ENCODE peak calls at places on chromosomes 5 and 9, in six cellular contexts. H is AG04449, W is choroid plexus epithelial cell, S is AG04450, R is SK-N-SH, I is tibial nerve. K is an unnamed sample.

GRCh38 chr5:141402553-141403328 is at the start of gene PCDHGA9:
- DNase-seq in H (no peak), W (peak; percentile 43), S (no peak), R (peak; percentile 53), I (no peak), K (peak; percentile 78)

GRCh38 chr9:126721531-126722098 is 83.2 kb upstream of the ZBTB43 start:
- DNase-seq in H (no peak), W (no peak), S (no peak), R (no peak), I (no peak), K (no peak)

GRCh38 chr5:158952951-158953350 is 146.8 kb downstream of the EBF1 start:
- DNase-seq in H (no peak), W (no peak), S (peak; percentile 15), R (no peak), I (no peak), K (no peak)

GRCh38 chr9:136143215-136144001 is 24.7 kb upstream of the TMEM250 start:
- DNase-seq in H (no peak), W (peak; percentile 56), S (no peak), R (peak; percentile 57), I (no peak), K (peak; percentile 94)

GRCh38 chr9:127741831-127742434 is 6.8 kb upstream of the TOR2A start:
- DNase-seq in H (no peak), W (no peak), S (no peak), R (peak; percentile 78), I (no peak), K (peak; percentile 98)

GRCh38 chr5:75568202-75568601 is 43.1 kb upstream of the ANKDD1B start:
- DNase-seq in H (no peak), W (peak; percentile 27), S (no peak), R (no peak), I (no peak), K (no peak)

GRCh38 chr5:133245191-133246052 is 193.6 kb downstream of the HSPA4 start:
- DNase-seq in H (peak; percentile 53), W (peak; percentile 89), S (peak; percentile 85), R (no peak), I (no peak), K (peak; percentile 76)

GRCh38 chr9:24912767-24913166 is 367.1 kb upstream of the IZUMO3 start:
- DNase-seq in H (no peak), W (peak; percentile 0), S (no peak), R (no peak), I (no peak), K (no peak)

GRCh38 chr5:68646142-68646541 is 430.6 kb downstream of the PIK3R1 start:
- DNase-seq in H (no peak), W (peak; percentile 12), S (no peak), R (no peak), I (no peak), K (no peak)

GRCh38 chr5:177490311-177490991 is 7.0 kb downstream of the PDLIM7 start:
- DNase-seq in H (no peak), W (no peak), S (no peak), R (no peak), I (no peak), K (no peak)

GRCh38 chr5:61796773-61797172 is 464.7 kb downstream of the ZSWIM6 start:
- DNase-seq in H (no peak), W (no peak), S (no peak), R (no peak), I (no peak), K (no peak)

GRCh38 chr5:90473321-90474234 is 993 bp downstream of the MBLAC2 start:
- DNase-seq in H (no peak), W (peak; percentile 30), S (no peak), R (peak; percentile 57), I (peak; percentile 13), K (peak; percentile 61)

GRCh38 chr5:119275873-119276214 is 80.0 kb upstream of the TNFAIP8 start:
- DNase-seq in H (no peak), W (no peak), S (no peak), R (no peak), I (no peak), K (no peak)

DNA sequence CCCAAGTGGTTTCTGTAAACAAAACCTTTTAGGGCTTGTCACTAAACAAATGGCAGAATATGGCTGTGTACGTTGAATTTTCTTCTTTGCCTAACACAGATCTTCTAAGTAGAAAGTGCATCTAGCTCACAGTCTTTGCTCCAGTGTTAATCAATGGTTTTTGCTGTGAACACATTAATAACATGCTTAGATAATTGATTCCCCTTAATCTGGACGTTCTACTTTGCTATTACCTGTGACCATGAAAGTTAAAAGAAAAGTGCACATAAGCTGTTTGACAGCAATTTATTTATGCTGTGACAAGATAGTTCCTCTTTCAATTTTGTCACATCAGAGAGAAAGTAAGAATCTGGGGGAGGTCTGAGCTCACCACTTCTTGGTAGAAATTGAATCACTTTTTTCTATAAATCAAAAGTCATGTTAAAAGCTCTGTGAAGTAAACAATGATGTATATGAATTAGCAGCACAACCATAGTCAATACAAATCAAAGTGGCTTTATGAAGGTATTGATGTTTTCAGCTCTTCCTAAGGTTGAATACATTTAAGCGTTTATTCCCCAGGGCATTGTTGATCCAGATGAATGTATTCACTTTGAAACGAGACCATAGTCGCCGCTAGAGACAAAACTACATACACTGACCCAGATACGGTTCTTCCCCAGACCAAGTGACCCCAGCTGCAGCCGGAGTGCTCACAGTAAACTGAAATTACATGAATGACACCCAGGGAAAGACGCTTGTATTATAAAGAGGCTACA is 174.6 kb upstream of the ZNF608 start:
- DNase-seq in H (no peak), W (no peak), S (no peak), R (no peak), I (no peak), K (no peak)
- H3K4me3 ChIP-seq in H (no peak overlapping the region), W (no peak overlapping the region), S (no peak overlapping the region), R (no peak overlapping the region), I (no peak overlapping the region), K (no peak overlapping the region)

GRCh38 chr9:14396171-14396570 is 82.2 kb upstream of the NFIB start:
- DNase-seq in H (no peak), W (no peak), S (no peak), R (no peak), I (no peak), K (no peak)
- H3K4me3 ChIP-seq in H (no peak overlapping the region), W (no peak overlapping the region), S (no peak overlapping the region), R (no peak overlapping the region), I (no peak overlapping the region), K (no peak overlapping the region)

GRCh38 chr5:109876941-109877669 is 187.4 kb downstream of the MAN2A1 start:
- DNase-seq in H (no peak), W (peak; percentile 13), S (no peak), R (no peak), I (peak; percentile 17), K (no peak)
- H3K4me3 ChIP-seq in H (no peak overlapping the region), W (no peak overlapping the region), S (no peak overlapping the region), R (no peak overlapping the region), I (no peak overlapping the region), K (no peak overlapping the region)

GRCh38 chr9:37383393-37383792 is 39.1 kb upstream of the GRHPR start:
- DNase-seq in H (no peak), W (no peak), S (no peak), R (no peak), I (no peak), K (no peak)

GRCh38 chr9:37382982-37383357 is 39.5 kb upstream of the GRHPR start:
- DNase-seq in H (no peak), W (no peak), S (no peak), R (no peak), I (no peak), K (no peak)

GRCh38 chr9:37381094-37381741 is 41.3 kb upstream of the GRHPR start:
- DNase-seq in H (no peak), W (no peak), S (no peak), R (no peak), I (no peak), K (no peak)

GRCh38 chr9:37383876-37384715 is 38.4 kb upstream of the GRHPR start:
- DNase-seq in H (no peak), W (no peak), S (no peak), R (no peak), I (no peak), K (no peak)

DNA sequence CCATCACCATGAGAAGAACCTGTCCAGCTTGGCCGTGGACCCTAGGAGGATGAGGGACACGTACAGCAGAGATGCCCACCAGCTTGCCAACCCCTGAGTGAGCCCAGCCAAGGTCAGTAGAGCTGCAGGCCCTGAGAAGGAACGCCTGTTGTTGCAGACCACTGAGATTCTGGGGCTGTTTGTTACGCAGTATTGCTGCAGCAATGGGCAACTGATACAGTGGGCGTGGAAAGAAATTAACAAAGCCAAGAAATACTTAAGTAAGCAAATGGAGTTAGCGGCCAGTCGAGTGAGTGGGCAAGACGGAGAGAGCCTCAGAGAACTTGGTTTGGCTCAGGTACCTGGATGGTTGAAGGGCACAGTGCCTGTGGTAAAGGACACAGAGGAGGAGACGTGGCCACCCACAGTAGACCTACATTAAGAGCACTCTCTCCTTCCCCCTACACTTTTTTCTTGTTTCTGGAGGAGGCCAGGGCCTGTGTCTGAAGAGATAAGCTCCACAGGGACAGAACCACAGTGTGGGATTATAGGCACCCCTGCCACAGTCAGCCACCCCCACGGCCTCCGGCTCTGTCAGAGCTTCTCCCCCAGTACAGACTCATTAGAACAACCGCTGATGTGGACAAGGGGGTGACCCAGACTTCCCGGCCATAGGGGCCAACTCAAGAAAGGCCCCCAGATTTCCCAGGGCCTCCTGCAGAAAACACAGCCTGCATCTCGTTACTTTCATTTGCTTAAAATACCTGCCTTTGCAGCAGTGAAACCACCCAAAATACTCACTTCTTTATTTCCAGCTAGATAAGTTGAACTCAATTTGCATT is 40.1 kb upstream of the GRHPR start:
- DNase-seq in H (no peak), W (no peak), S (no peak), R (no peak), I (no peak), K (no peak)
- H3K4me3 ChIP-seq in H (no peak overlapping the region), W (no peak overlapping the region), S (no peak overlapping the region), R (no peak overlapping the region), I (no peak overlapping the region), K (no peak overlapping the region)

GRCh38 chr5:127941646-127942045 is 141.9 kb upstream of the SLC12A2 start:
- DNase-seq in H (no peak), W (peak; percentile 63), S (no peak), R (no peak), I (no peak), K (no peak)
- H3K4me3 ChIP-seq in H (no peak overlapping the region), W (peak overlapping the region; percentile 34), S (no peak overlapping the region), R (no peak overlapping the region), I (no peak overlapping the region), K (no peak overlapping the region)

GRCh38 chr5:16808021-16808420 is 128.1 kb downstream of the MYO10 start:
- DNase-seq in H (no peak), W (no peak), S (no peak), R (no peak), I (no peak), K (no peak)

GRCh38 chr5:16810503-16810854 is 125.6 kb downstream of the MYO10 start:
- DNase-seq in H (no peak), W (no peak), S (no peak), R (no peak), I (no peak), K (no peak)

GRCh38 chr5:16807475-16807874 is 128.6 kb downstream of the MYO10 start:
- DNase-seq in H (no peak), W (no peak), S (no peak), R (no peak), I (no peak), K (no peak)

GRCh38 chr5:16808936-16809815 is 126.9 kb downstream of the MYO10 start:
- DNase-seq in H (no peak), W (no peak), S (no peak), R (no peak), I (no peak), K (no peak)

GRCh38 chr5:16809816-16810502 is 126.1 kb downstream of the MYO10 start:
- DNase-seq in H (peak; percentile 82), W (peak; percentile 86), S (peak; percentile 8), R (no peak), I (peak; percentile 49), K (no peak)
- H3K4me3 ChIP-seq in H (peak overlapping the region; percentile 42), W (no peak overlapping the region), S (no peak overlapping the region), R (no peak overlapping the region), I (no peak overlapping the region), K (no peak overlapping the region)

GRCh38 chr5:157549283-157549629 is 26.3 kb downstream of the ADAM19 start:
- DNase-seq in H (no peak), W (peak; percentile 44), S (no peak), R (no peak), I (no peak), K (no peak)
- H3K4me3 ChIP-seq in H (no peak overlapping the region), W (no peak overlapping the region), S (peak overlapping the region; percentile 34), R (no peak overlapping the region), I (no peak overlapping the region), K (no peak overlapping the region)